ENCODE peak calls at places on chromosomes 3 and 15, in five cellular contexts. One of them, this sample, is unnamed. For H3K4me1, the result is how much of the 10 kb centered on the place peaks cover.

GRCh38 chr15:80593486-80594055 is 101.5 kb upstream of the ABHD17C start:
- DNase-seq in aorta: no peak
- DNase-seq in HCT116: no peak
- DNase-seq in hepatocyte: no peak
- DNase-seq in stomach: no peak
- DNase-seq in this sample: no peak

GRCh38 chr3:46811615-46812236 is 51.5 kb downstream of the MYL3 start:
- DNase-seq in hepatocyte: peak
- DNase-seq in stomach: no peak
- DNase-seq in aorta: no peak
- DNase-seq in HCT116: no peak
- DNase-seq in this sample: no peak

GRCh38 chr3:127654374-127654773 is 18.4 kb upstream of the ABTB1 start:
- DNase-seq in stomach: no peak
- DNase-seq in aorta: no peak
- DNase-seq in hepatocyte: no peak
- DNase-seq in HCT116: no peak
- DNase-seq in this sample: no peak

GRCh38 chr15:92930061-92930460 is 29.9 kb downstream of the CHD2 start:
- DNase-seq in hepatocyte: no peak
- DNase-seq in stomach: no peak
- DNase-seq in HCT116: no peak
- DNase-seq in aorta: no peak
- DNase-seq in this sample: no peak

GRCh38 chr15:34122771-34123183 is 20.9 kb downstream of the PGBD4 start:
- DNase-seq in hepatocyte: peak
- DNase-seq in HCT116: no peak
- DNase-seq in stomach: no peak
- DNase-seq in aorta: no peak
- DNase-seq in this sample: no peak

GRCh38 chr3:61073532-61073931 is 177.7 kb downstream of the FHIT start:
- DNase-seq in hepatocyte: no peak
- DNase-seq in aorta: no peak
- DNase-seq in stomach: no peak
- DNase-seq in HCT116: no peak
- DNase-seq in this sample: no peak

GRCh38 chr3:12155833-12156232 is 2.9 kb downstream of the TIMP4 start:
- DNase-seq in HCT116: peak
- DNase-seq in aorta: no peak
- DNase-seq in stomach: no peak
- DNase-seq in hepatocyte: peak
- DNase-seq in this sample: no peak

GRCh38 chr3:15108082-15108545 is 9.2 kb upstream of the RBSN start:
- DNase-seq in aorta: peak
- DNase-seq in stomach: peak
- DNase-seq in HCT116: peak
- DNase-seq in hepatocyte: peak
- DNase-seq in this sample: peak

GRCh38 chr3:129425619-129426018 is 2.8 kb downstream of the EFCAB12 start:
- DNase-seq in hepatocyte: no peak
- DNase-seq in aorta: no peak
- DNase-seq in HCT116: no peak
- DNase-seq in stomach: no peak
- DNase-seq in this sample: no peak

GRCh38 chr3:119318871-119319270 is 24.7 kb downstream of the ARHGAP31 start:
- DNase-seq in aorta: no peak
- DNase-seq in hepatocyte: no peak
- DNase-seq in HCT116: no peak
- DNase-seq in stomach: no peak
- DNase-seq in this sample: no peak

GRCh38 chr3:126422571-126423091 is 27.9 kb downstream of the CFAP100 start:
- DNase-seq in HCT116: no peak
- DNase-seq in aorta: no peak
- DNase-seq in hepatocyte: no peak
- DNase-seq in stomach: peak
- DNase-seq in this sample: no peak

GRCh38 chr3:48015451-48016182 is 599 bp downstream of the MAP4 start:
- DNase-seq in HCT116: no peak
- DNase-seq in hepatocyte: no peak
- DNase-seq in stomach: no peak
- DNase-seq in aorta: no peak
- DNase-seq in this sample: no peak
- H3K4me1 ChIP-seq in HCT116: under half
- H3K4me1 ChIP-seq in hepatocyte: half or more
- H3K4me1 ChIP-seq in stomach: half or more
- H3K4me1 ChIP-seq in aorta: under half
- H3K4me1 ChIP-seq in this sample: under half

DNA sequence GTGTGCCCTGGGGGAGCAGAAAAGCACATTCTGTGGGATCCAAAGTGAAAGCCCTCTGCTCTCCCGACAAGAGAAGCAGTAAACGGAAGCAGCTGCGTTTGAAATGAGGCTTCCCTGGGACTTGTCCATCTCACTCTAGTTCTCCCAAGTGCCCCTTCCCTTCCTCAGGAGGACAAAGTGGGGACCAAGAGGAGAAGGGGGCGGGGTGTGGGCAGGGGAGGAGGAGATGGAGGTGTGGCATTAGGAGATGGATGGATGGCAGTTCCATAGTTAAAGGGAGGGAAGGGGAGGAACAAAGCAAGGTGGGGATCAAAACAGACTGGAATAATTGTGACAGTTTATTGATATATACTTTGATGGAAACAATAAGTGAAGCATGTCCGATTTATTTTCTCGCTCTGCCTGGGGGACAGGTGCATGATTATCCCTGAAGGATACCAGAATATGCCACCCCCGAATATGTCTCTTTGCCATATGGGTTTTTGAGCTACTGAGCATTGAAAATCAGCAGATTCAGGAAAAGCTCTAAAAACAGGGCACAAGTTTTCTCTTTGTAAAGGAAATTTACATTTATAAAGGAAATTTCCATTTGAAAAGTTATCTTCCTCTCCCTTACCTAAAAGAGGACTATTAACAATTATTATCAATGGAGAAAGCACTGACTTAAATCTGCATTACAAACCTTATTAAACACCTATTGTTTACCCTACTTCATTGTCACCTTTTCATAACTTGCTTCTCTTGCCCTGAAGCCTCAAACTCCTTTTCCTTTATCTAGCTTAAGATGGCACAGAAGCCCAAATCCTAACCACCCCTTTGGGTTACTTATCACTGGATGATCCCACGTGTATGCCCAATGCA is 58.9 kb upstream of the DAZL start:
- DNase-seq in aorta: no peak
- DNase-seq in stomach: no peak
- DNase-seq in HCT116: no peak
- DNase-seq in hepatocyte: no peak
- DNase-seq in this sample: no peak
- H3K27ac ChIP-seq in aorta: no peak
- H3K27ac ChIP-seq in stomach: no peak
- H3K27ac ChIP-seq in HCT116: no peak
- H3K27ac ChIP-seq in hepatocyte: peak
- H3K27ac ChIP-seq in this sample: no peak

GRCh38 chr3:50264964-50265485 is 3.9 kb upstream of the SEMA3B start:
- DNase-seq in HCT116: peak
- DNase-seq in hepatocyte: no peak
- DNase-seq in aorta: peak
- DNase-seq in stomach: no peak
- DNase-seq in this sample: no peak

GRCh38 chr3:50265988-50266387 is 3.0 kb upstream of the SEMA3B start:
- DNase-seq in hepatocyte: peak
- DNase-seq in HCT116: no peak
- DNase-seq in aorta: peak
- DNase-seq in stomach: no peak
- DNase-seq in this sample: no peak

GRCh38 chr3:50262778-50263177 is 6.2 kb upstream of the SEMA3B start:
- DNase-seq in stomach: no peak
- DNase-seq in hepatocyte: no peak
- DNase-seq in HCT116: no peak
- DNase-seq in aorta: no peak
- DNase-seq in this sample: no peak

GRCh38 chr3:50263443-50264388 is 5.2 kb upstream of the SEMA3B start:
- DNase-seq in HCT116: no peak
- DNase-seq in stomach: no peak
- DNase-seq in aorta: peak
- DNase-seq in hepatocyte: no peak
- DNase-seq in this sample: no peak

GRCh38 chr3:50264389-50264963 is 4.5 kb upstream of the SEMA3B start:
- DNase-seq in HCT116: peak
- DNase-seq in stomach: peak
- DNase-seq in aorta: peak
- DNase-seq in hepatocyte: peak
- DNase-seq in this sample: peak
- H3K4me1 ChIP-seq in HCT116: half or more
- H3K4me1 ChIP-seq in stomach: half or more
- H3K4me1 ChIP-seq in aorta: under half
- H3K4me1 ChIP-seq in hepatocyte: half or more
- H3K4me1 ChIP-seq in this sample: half or more

GRCh38 chr3:104988491-104988890 is 378.2 kb upstream of the ALCAM start:
- DNase-seq in stomach: no peak
- DNase-seq in hepatocyte: no peak
- DNase-seq in HCT116: no peak
- DNase-seq in aorta: no peak
- DNase-seq in this sample: no peak
- H3K27ac ChIP-seq in stomach: no peak
- H3K27ac ChIP-seq in hepatocyte: no peak
- H3K27ac ChIP-seq in HCT116: no peak
- H3K27ac ChIP-seq in aorta: no peak
- H3K27ac ChIP-seq in this sample: no peak

DNA sequence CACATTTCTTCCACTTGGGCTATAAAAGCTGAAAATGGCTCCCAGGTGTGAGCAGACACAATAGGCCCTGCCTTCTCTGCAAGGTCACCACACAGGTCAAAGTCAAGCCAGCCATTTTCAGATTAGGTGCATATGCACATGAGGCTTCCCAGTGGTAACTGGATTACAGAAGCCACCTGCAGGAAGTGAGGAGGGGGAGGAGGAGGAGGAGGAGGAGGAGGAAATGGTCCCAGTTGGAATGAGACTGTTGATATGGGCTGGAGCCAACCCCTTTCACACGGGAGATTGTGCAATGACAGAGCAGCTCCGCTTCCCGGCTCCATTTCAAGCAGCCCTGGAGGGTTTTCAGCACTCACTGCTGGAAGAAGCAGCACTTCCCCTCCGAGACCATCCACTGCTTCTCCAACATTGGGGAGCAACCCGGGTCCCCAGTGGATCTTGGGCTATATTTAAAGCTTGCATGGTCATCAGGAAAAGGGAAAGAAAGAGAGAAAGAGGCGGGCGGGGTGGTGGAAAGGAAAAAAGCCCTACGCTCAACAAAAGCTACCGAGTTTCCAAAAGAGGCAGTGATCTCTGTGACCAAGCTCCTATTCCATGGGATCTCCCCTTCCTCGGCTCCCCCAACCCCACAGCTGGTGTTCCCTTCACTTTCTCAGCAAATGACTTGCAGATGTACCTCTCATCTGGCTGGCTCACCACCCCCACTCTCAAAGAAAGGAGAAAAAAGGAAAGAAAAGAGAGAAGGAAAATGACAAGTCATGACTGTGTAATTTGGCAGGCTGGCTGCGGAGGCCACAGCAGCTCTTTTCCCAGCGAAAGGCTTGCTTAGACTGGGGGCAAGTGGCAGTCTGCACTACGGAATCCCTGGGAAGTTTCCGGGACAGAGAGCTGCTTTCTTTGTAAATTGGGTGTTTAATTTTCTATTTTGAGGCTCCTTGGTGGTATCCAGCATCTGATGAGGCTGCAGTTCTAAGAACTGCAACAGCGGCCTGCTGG is 58.3 kb downstream of the LRIG1 start:
- DNase-seq in hepatocyte: peak
- DNase-seq in HCT116: no peak
- DNase-seq in aorta: peak
- DNase-seq in stomach: peak
- DNase-seq in this sample: peak
- H3K4me1 ChIP-seq in hepatocyte: under half
- H3K4me1 ChIP-seq in HCT116: under half
- H3K4me1 ChIP-seq in aorta: under half
- H3K4me1 ChIP-seq in stomach: half or more
- H3K4me1 ChIP-seq in this sample: under half

GRCh38 chr3:113000691-113001090 is 9.9 kb downstream of the GTPBP8 start:
- DNase-seq in aorta: no peak
- DNase-seq in HCT116: no peak
- DNase-seq in hepatocyte: no peak
- DNase-seq in stomach: no peak
- DNase-seq in this sample: no peak
- H3K27ac ChIP-seq in aorta: no peak
- H3K27ac ChIP-seq in HCT116: no peak
- H3K27ac ChIP-seq in hepatocyte: no peak
- H3K27ac ChIP-seq in stomach: no peak
- H3K27ac ChIP-seq in this sample: no peak

DNA sequence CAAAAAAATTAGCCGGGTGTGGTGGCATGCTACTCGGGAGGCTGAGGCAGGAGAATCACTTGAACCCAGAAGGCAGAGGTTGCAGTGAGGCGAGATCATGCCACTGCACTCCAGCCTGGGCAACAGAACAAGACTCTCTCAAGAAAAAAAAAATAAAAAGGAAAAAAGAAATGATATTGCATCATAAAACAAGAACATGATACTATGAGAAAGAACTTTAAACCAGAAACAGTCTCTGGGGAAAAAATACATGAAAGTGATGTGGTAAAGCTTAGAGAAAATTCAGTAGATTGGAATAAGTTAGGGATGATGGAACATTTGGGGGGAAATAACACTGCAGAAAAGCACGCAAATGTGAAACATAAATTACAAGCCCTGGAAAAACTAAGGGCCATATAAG is 54.7 kb downstream of the CRYGS start:
- DNase-seq in hepatocyte: no peak
- DNase-seq in HCT116: no peak
- DNase-seq in aorta: no peak
- DNase-seq in stomach: no peak
- DNase-seq in this sample: no peak
- H3K4me1 ChIP-seq in hepatocyte: under half
- H3K4me1 ChIP-seq in HCT116: under half
- H3K4me1 ChIP-seq in aorta: under half
- H3K4me1 ChIP-seq in stomach: under half
- H3K4me1 ChIP-seq in this sample: under half

This sample was measured in testis.